ENCODE peak calls at places on chromosomes 4 and X, in nine cellular contexts. One of them, this sample, is unnamed.

GRCh38 chr4:141391771-141392170 is 171.1 kb downstream of the ZNF330 start:
- DNase-seq in astrocyte of the spinal cord: peak
- DNase-seq in lower lobe of right lung: no peak
- DNase-seq in endothelial cell: no peak
- DNase-seq in heart right ventricle: no peak
- DNase-seq in psoas muscle: no peak
- DNase-seq in lung: no peak
- DNase-seq in H9: no peak
- DNase-seq in body of pancreas: no peak
- DNase-seq in this sample: no peak

GRCh38 chr4:176238157-176238608 is 30.8 kb downstream of the ASB5 start:
- DNase-seq in astrocyte of the spinal cord: peak
- DNase-seq in body of pancreas: no peak
- DNase-seq in endothelial cell: no peak
- DNase-seq in psoas muscle: no peak
- DNase-seq in lung: no peak
- DNase-seq in H9: no peak
- DNase-seq in lower lobe of right lung: no peak
- DNase-seq in heart right ventricle: no peak
- DNase-seq in this sample: no peak

GRCh38 chr4:25172964-25173917 is 13.0 kb upstream of the SEPSECS start:
- DNase-seq in body of pancreas: no peak
- DNase-seq in lower lobe of right lung: no peak
- DNase-seq in psoas muscle: no peak
- DNase-seq in astrocyte of the spinal cord: peak
- DNase-seq in H9: no peak
- DNase-seq in heart right ventricle: no peak
- DNase-seq in endothelial cell: no peak
- DNase-seq in lung: no peak
- DNase-seq in this sample: no peak

GRCh38 chr4:41524446-41524845 is 13.5 kb upstream of the LIMCH1 start:
- DNase-seq in endothelial cell: no peak
- DNase-seq in lower lobe of right lung: no peak
- DNase-seq in H9: no peak
- DNase-seq in body of pancreas: no peak
- DNase-seq in astrocyte of the spinal cord: no peak
- DNase-seq in heart right ventricle: no peak
- DNase-seq in psoas muscle: no peak
- DNase-seq in lung: no peak
- DNase-seq in this sample: no peak

GRCh38 chr4:87258677-87259076 is 38.3 kb upstream of the KLHL8 start:
- DNase-seq in astrocyte of the spinal cord: no peak
- DNase-seq in heart right ventricle: no peak
- DNase-seq in body of pancreas: no peak
- DNase-seq in psoas muscle: no peak
- DNase-seq in endothelial cell: no peak
- DNase-seq in lower lobe of right lung: no peak
- DNase-seq in H9: no peak
- DNase-seq in lung: no peak
- DNase-seq in this sample: no peak

GRCh38 chr4:82201805-82202636 is 171.8 kb downstream of the HNRNPD start:
- DNase-seq in heart right ventricle: no peak
- DNase-seq in body of pancreas: peak
- DNase-seq in lung: no peak
- DNase-seq in lower lobe of right lung: no peak
- DNase-seq in endothelial cell: peak
- DNase-seq in psoas muscle: no peak
- DNase-seq in H9: peak
- DNase-seq in astrocyte of the spinal cord: peak
- DNase-seq in this sample: peak

GRCh38 chrX:56233682-56234081 is 1.5 kb downstream of the KLF8 start:
- DNase-seq in lung: peak
- DNase-seq in endothelial cell: peak
- DNase-seq in body of pancreas: peak
- DNase-seq in psoas muscle: peak
- DNase-seq in H9: peak
- DNase-seq in heart right ventricle: peak
- DNase-seq in astrocyte of the spinal cord: peak
- DNase-seq in lower lobe of right lung: peak
- DNase-seq in this sample: peak

GRCh38 chr4:70913947-70914445 is 11.8 kb downstream of the MOB1B start:
- DNase-seq in heart right ventricle: no peak
- DNase-seq in astrocyte of the spinal cord: no peak
- DNase-seq in lung: no peak
- DNase-seq in psoas muscle: no peak
- DNase-seq in H9: no peak
- DNase-seq in body of pancreas: no peak
- DNase-seq in lower lobe of right lung: no peak
- DNase-seq in endothelial cell: no peak
- DNase-seq in this sample: no peak

GRCh38 chr4:186037692-186038658 is 31.0 kb upstream of the TLR3 start:
- DNase-seq in lower lobe of right lung: no peak
- DNase-seq in astrocyte of the spinal cord: peak
- DNase-seq in endothelial cell: peak
- DNase-seq in lung: peak
- DNase-seq in body of pancreas: peak
- DNase-seq in heart right ventricle: no peak
- DNase-seq in H9: no peak
- DNase-seq in psoas muscle: no peak
- DNase-seq in this sample: no peak

GRCh38 chrX:2666491-2666890 is 24.6 kb upstream of the CD99 start:
- DNase-seq in lung: no peak
- DNase-seq in body of pancreas: no peak
- DNase-seq in endothelial cell: no peak
- DNase-seq in astrocyte of the spinal cord: no peak
- DNase-seq in H9: no peak
- DNase-seq in heart right ventricle: no peak
- DNase-seq in lower lobe of right lung: no peak
- DNase-seq in psoas muscle: no peak
- DNase-seq in this sample: no peak

GRCh38 chr4:145828802-145829485 is 109.7 kb downstream of the ZNF827 start:
- DNase-seq in lower lobe of right lung: no peak
- DNase-seq in heart right ventricle: no peak
- DNase-seq in psoas muscle: no peak
- DNase-seq in endothelial cell: no peak
- DNase-seq in lung: no peak
- DNase-seq in astrocyte of the spinal cord: no peak
- DNase-seq in body of pancreas: no peak
- DNase-seq in H9: no peak
- DNase-seq in this sample: no peak

GRCh38 chrX:11629593-11630211 is 36.0 kb downstream of the ARHGAP6 start:
- DNase-seq in heart right ventricle: no peak
- DNase-seq in body of pancreas: no peak
- DNase-seq in astrocyte of the spinal cord: peak
- DNase-seq in lung: no peak
- DNase-seq in lower lobe of right lung: peak
- DNase-seq in psoas muscle: peak
- DNase-seq in H9: no peak
- DNase-seq in endothelial cell: no peak
- DNase-seq in this sample: no peak

GRCh38 chr4:144649646-144650045 is 3.7 kb downstream of the HHIP start:
- DNase-seq in heart right ventricle: no peak
- DNase-seq in lung: no peak
- DNase-seq in endothelial cell: no peak
- DNase-seq in body of pancreas: no peak
- DNase-seq in H9: no peak
- DNase-seq in lower lobe of right lung: no peak
- DNase-seq in psoas muscle: no peak
- DNase-seq in astrocyte of the spinal cord: peak
- DNase-seq in this sample: no peak

GRCh38 chr4:105603158-105603557 is 50.7 kb downstream of the ARHGEF38 start:
- DNase-seq in lower lobe of right lung: no peak
- DNase-seq in body of pancreas: no peak
- DNase-seq in astrocyte of the spinal cord: no peak
- DNase-seq in heart right ventricle: no peak
- DNase-seq in endothelial cell: no peak
- DNase-seq in lung: no peak
- DNase-seq in psoas muscle: no peak
- DNase-seq in H9: no peak
- DNase-seq in this sample: no peak

GRCh38 chr4:4839471-4839810 is 20.0 kb upstream of the MSX1 start:
- DNase-seq in heart right ventricle: no peak
- DNase-seq in H9: no peak
- DNase-seq in lung: no peak
- DNase-seq in psoas muscle: no peak
- DNase-seq in body of pancreas: no peak
- DNase-seq in endothelial cell: no peak
- DNase-seq in astrocyte of the spinal cord: no peak
- DNase-seq in lower lobe of right lung: no peak
- DNase-seq in this sample: no peak

GRCh38 chrX:1292581-1293310 is 24.1 kb downstream of the CSF2RA start:
- DNase-seq in endothelial cell: no peak
- DNase-seq in heart right ventricle: no peak
- DNase-seq in lung: no peak
- DNase-seq in body of pancreas: no peak
- DNase-seq in H9: no peak
- DNase-seq in psoas muscle: no peak
- DNase-seq in astrocyte of the spinal cord: no peak
- DNase-seq in lower lobe of right lung: no peak
- DNase-seq in this sample: no peak

GRCh38 chr4:168639914-168640313 is 143.1 kb downstream of the PALLD start:
- DNase-seq in lower lobe of right lung: no peak
- DNase-seq in body of pancreas: no peak
- DNase-seq in endothelial cell: no peak
- DNase-seq in heart right ventricle: no peak
- DNase-seq in psoas muscle: no peak
- DNase-seq in H9: no peak
- DNase-seq in lung: no peak
- DNase-seq in astrocyte of the spinal cord: no peak
- DNase-seq in this sample: no peak

GRCh38 chr4:104025251-104025650 is 305.5 kb upstream of the TACR3 start:
- DNase-seq in H9: no peak
- DNase-seq in psoas muscle: no peak
- DNase-seq in body of pancreas: no peak
- DNase-seq in heart right ventricle: no peak
- DNase-seq in endothelial cell: no peak
- DNase-seq in astrocyte of the spinal cord: no peak
- DNase-seq in lower lobe of right lung: no peak
- DNase-seq in lung: no peak
- DNase-seq in this sample: no peak

GRCh38 chr4:75950416-75950815 is 9.6 kb upstream of the NAAA start:
- DNase-seq in H9: no peak
- DNase-seq in lung: no peak
- DNase-seq in psoas muscle: no peak
- DNase-seq in endothelial cell: no peak
- DNase-seq in heart right ventricle: no peak
- DNase-seq in astrocyte of the spinal cord: no peak
- DNase-seq in body of pancreas: no peak
- DNase-seq in lower lobe of right lung: no peak
- DNase-seq in this sample: no peak

GRCh38 chr4:10589308-10589707 is 95.3 kb downstream of the CLNK start:
- DNase-seq in endothelial cell: no peak
- DNase-seq in lung: no peak
- DNase-seq in H9: no peak
- DNase-seq in astrocyte of the spinal cord: peak
- DNase-seq in body of pancreas: no peak
- DNase-seq in heart right ventricle: no peak
- DNase-seq in lower lobe of right lung: no peak
- DNase-seq in psoas muscle: no peak
- DNase-seq in this sample: no peak

DNA sequence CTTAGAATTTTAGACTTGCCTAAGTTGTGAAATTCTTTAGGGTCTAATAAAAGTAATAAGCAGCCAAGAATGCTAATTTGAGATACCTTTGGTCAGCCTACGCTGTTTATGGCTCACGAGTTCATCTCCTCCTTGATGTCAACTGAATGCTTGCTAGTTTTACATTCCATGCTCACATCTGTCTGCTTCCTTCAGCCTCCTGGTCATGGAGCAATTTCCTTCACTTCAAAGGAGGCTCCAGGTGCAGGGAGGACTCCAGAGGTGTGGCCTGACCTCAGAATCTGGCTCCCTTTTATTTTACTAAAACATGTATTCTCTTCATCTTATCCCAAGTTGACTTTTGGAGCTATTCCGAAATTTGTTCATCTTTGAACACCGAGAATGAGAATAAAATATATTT is 23.3 kb upstream of the LNX1 start:
- DNase-seq in body of pancreas: peak
- DNase-seq in psoas muscle: no peak
- DNase-seq in heart right ventricle: no peak
- DNase-seq in H9: peak
- DNase-seq in endothelial cell: no peak
- DNase-seq in astrocyte of the spinal cord: no peak
- DNase-seq in lung: no peak
- DNase-seq in lower lobe of right lung: no peak
- DNase-seq in this sample: no peak
- TF ChIP-seq CTCF in body of pancreas: peak
- TF ChIP-seq CTCF in psoas muscle: no peak
- TF ChIP-seq CTCF in heart right ventricle: no peak
- TF ChIP-seq CTCF in H9: peak
- TF ChIP-seq CTCF in endothelial cell: no peak
- TF ChIP-seq CTCF in astrocyte of the spinal cord: no peak
- TF ChIP-seq CTCF in lung: no peak
- TF ChIP-seq CTCF in lower lobe of right lung: no peak
- TF ChIP-seq CTCF in this sample: no peak

GRCh38 chrX:104854188-104854587 is 288.2 kb downstream of the IL1RAPL2 start:
- DNase-seq in psoas muscle: no peak
- DNase-seq in heart right ventricle: no peak
- DNase-seq in astrocyte of the spinal cord: peak
- DNase-seq in endothelial cell: no peak
- DNase-seq in body of pancreas: no peak
- DNase-seq in H9: no peak
- DNase-seq in lower lobe of right lung: no peak
- DNase-seq in lung: no peak
- DNase-seq in this sample: no peak

GRCh38 chrX:104852241-104852640 is 286.2 kb downstream of the IL1RAPL2 start:
- DNase-seq in psoas muscle: no peak
- DNase-seq in heart right ventricle: no peak
- DNase-seq in lower lobe of right lung: no peak
- DNase-seq in lung: no peak
- DNase-seq in body of pancreas: no peak
- DNase-seq in astrocyte of the spinal cord: no peak
- DNase-seq in H9: no peak
- DNase-seq in endothelial cell: no peak
- DNase-seq in this sample: no peak

GRCh38 chrX:104854790-104855340 is 288.9 kb downstream of the IL1RAPL2 start:
- DNase-seq in astrocyte of the spinal cord: peak
- DNase-seq in lung: no peak
- DNase-seq in psoas muscle: no peak
- DNase-seq in lower lobe of right lung: no peak
- DNase-seq in body of pancreas: no peak
- DNase-seq in endothelial cell: no peak
- DNase-seq in H9: no peak
- DNase-seq in heart right ventricle: no peak
- DNase-seq in this sample: no peak
- TF ChIP-seq CTCF in astrocyte of the spinal cord: no peak
- TF ChIP-seq CTCF in lung: no peak
- TF ChIP-seq CTCF in psoas muscle: no peak
- TF ChIP-seq CTCF in lower lobe of right lung: no peak
- TF ChIP-seq CTCF in body of pancreas: no peak
- TF ChIP-seq CTCF in endothelial cell: no peak
- TF ChIP-seq CTCF in H9: no peak
- TF ChIP-seq CTCF in heart right ventricle: no peak
- TF ChIP-seq CTCF in this sample: no peak

GRCh38 chrX:104482757-104483156 is 83.2 kb upstream of the IL1RAPL2 start:
- DNase-seq in body of pancreas: no peak
- DNase-seq in astrocyte of the spinal cord: no peak
- DNase-seq in heart right ventricle: no peak
- DNase-seq in H9: no peak
- DNase-seq in lower lobe of right lung: no peak
- DNase-seq in psoas muscle: no peak
- DNase-seq in endothelial cell: no peak
- DNase-seq in lung: no peak
- DNase-seq in this sample: no peak
- TF ChIP-seq CTCF in body of pancreas: no peak
- TF ChIP-seq CTCF in astrocyte of the spinal cord: peak
- TF ChIP-seq CTCF in heart right ventricle: no peak
- TF ChIP-seq CTCF in H9: peak
- TF ChIP-seq CTCF in lower lobe of right lung: no peak
- TF ChIP-seq CTCF in psoas muscle: no peak
- TF ChIP-seq CTCF in endothelial cell: no peak
- TF ChIP-seq CTCF in lung: no peak
- TF ChIP-seq CTCF in this sample: no peak

GRCh38 chrX:129115104-129115503 is 408.2 kb downstream of the SMARCA1 start:
- DNase-seq in body of pancreas: no peak
- DNase-seq in astrocyte of the spinal cord: no peak
- DNase-seq in H9: peak
- DNase-seq in lung: no peak
- DNase-seq in lower lobe of right lung: no peak
- DNase-seq in heart right ventricle: no peak
- DNase-seq in endothelial cell: peak
- DNase-seq in psoas muscle: no peak
- DNase-seq in this sample: peak
- TF ChIP-seq CTCF in body of pancreas: no peak
- TF ChIP-seq CTCF in astrocyte of the spinal cord: peak
- TF ChIP-seq CTCF in H9: peak
- TF ChIP-seq CTCF in lung: no peak
- TF ChIP-seq CTCF in lower lobe of right lung: no peak
- TF ChIP-seq CTCF in heart right ventricle: no peak
- TF ChIP-seq CTCF in endothelial cell: peak
- TF ChIP-seq CTCF in psoas muscle: no peak
- TF ChIP-seq CTCF in this sample: peak

This sample was measured in glutamatergic neuron.